ENCODE peak calls at places on chromosomes 16 and 17, in five cellular contexts. C is fibroblast of villous mesenchyme, D is heart right ventricle, J is cardiac fibroblast, V is small intestine. W is an unnamed sample.

GRCh38 chr16:10870137-10870776 is 6.7 kb upstream of the CIITA start:
- DNase-seq in V (no peak), D (no peak), C (no peak), J (no peak), W (no peak)

GRCh38 chr17:36848008-36848902 is 89.0 kb upstream of the LHX1 start:
- DNase-seq in D (no peak), V (no peak), J (no peak), C (no peak), W (peak; percentile 79)

GRCh38 chr17:76727745-76728456 is 1.3 kb downstream of the METTL23 start:
- DNase-seq in J (peak; percentile 35), C (peak; percentile 73), V (peak; percentile 41), D (no peak), W (no peak)

GRCh38 chr16:11291021-11291716 is 10.0 kb upstream of the PRM1 start:
- DNase-seq in C (no peak), D (no peak), V (no peak), J (no peak), W (no peak)

GRCh38 chr17:75535119-75535537 is 9.6 kb downstream of the LLGL2 start:
- DNase-seq in J (no peak), V (peak; percentile 88), D (no peak), C (no peak), W (no peak)

GRCh38 chr17:61065263-61065773 is 334.3 kb upstream of the TBX2 start:
- DNase-seq in C (peak; percentile 65), J (peak; percentile 61), V (peak; percentile 54), D (peak; percentile 11), W (no peak)

GRCh38 chr16:88511911-88512310 is 58.3 kb upstream of the ZC3H18 start:
- DNase-seq in J (no peak), C (no peak), D (no peak), V (no peak), W (no peak)

GRCh38 chr17:83012873-83013778 is 66.3 kb upstream of the METRNL start:
- DNase-seq in D (no peak), J (peak; percentile 37), C (peak; percentile 83), V (no peak), W (peak; percentile 8)

GRCh38 chr16:7400117-7400890 is 67.7 kb downstream of the RBFOX1 start:
- DNase-seq in D (no peak), V (no peak), J (no peak), C (no peak), W (no peak)

GRCh38 chr16:58422809-58423208 is 30.5 kb downstream of the GINS3 start:
- DNase-seq in D (no peak), C (no peak), J (no peak), V (no peak), W (no peak)

GRCh38 chr16:23145186-23145585 is 4.1 kb downstream of the USP31 start:
- DNase-seq in J (no peak), C (no peak), D (no peak), V (no peak), W (peak; percentile 75)

GRCh38 chr17:2393954-2394749 is 6.7 kb downstream of the MNT start:
- DNase-seq in J (no peak), V (no peak), C (no peak), D (no peak), W (no peak)

DNA sequence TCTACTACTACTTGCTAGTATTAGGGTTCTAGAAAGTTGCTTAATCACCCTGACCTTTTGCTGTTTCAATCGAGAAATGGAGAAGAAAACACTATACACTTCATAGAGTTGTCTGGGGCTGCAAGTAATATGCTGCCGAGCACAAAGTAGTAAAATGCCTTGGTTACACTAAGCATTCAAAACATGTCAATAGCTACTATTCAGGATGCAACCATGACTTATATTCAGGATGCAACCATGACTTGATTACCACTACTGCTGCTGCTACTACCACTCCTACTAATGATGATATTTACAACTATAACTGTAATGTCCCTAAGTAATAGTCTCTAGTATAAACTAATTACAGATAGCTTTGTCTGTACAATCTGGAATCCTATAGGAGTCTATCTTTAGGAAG is 35.3 kb downstream of the ADAMTS18 start:
- DNase-seq in V (no peak), C (no peak), D (no peak), J (no peak), W (no peak)
- H3K4me3 ChIP-seq in V (no peak overlapping the region), C (no peak overlapping the region), D (no peak overlapping the region), J (no peak overlapping the region), W (no peak overlapping the region)

DNA sequence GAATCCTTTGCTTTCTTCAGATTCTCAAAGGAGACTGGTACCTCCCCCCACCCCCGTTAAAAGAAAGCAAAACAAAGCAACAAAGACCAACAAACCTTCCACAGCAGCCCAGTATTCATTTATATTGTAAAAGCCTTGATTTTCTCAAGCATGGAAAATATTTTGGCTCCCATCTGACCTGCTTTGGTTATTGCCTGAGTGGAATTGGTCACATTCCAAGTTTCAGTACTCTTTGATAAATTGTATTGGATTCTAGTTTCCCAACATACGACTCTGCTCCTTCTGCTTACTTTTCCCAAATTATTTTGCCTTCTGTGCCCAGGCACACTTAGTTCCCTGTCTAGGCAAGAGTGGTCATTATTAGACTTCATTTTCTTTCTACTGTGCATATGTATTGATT is 1.3 kb downstream of the ABCC11 start:
- DNase-seq in D (no peak), V (no peak), C (peak; percentile 24), J (peak; percentile 47), W (no peak)
- H3K4me3 ChIP-seq in D (no peak overlapping the region), V (no peak overlapping the region), C (peak overlapping the region; percentile 15), J (no peak overlapping the region), W (peak overlapping the region; percentile 90)

DNA sequence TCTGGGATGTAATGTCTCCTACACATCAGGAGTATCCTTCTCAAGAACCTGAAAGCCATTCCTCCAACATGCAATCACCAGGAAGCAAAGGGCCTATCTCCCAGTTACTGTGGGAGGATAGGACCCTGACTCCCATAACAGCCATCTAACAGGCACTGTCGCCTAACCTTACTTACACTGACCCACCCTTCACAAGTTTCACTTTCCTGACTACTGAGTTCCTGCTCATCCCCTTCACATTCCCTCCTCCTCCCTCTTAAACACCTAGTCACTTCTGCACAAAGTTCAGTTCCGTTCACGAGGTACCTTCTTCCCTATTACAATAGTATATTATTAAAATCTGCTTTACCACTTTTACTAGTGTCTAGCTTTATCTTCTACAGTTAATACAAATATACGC is 1.3 kb downstream of the C17orf67 start:
- DNase-seq in V (peak; percentile 76), D (no peak), J (no peak), C (no peak), W (no peak)
- H3K4me3 ChIP-seq in V (no peak overlapping the region), D (peak overlapping the region; percentile 66), J (peak overlapping the region; percentile 81), C (peak overlapping the region; percentile 67), W (peak overlapping the region; percentile 70)

GRCh38 chr17:32488604-32489180 is 1.9 kb downstream of the CDK5R1 start:
- DNase-seq in D (no peak), C (no peak), V (no peak), J (no peak), W (no peak)
- H3K4me3 ChIP-seq in D (no peak overlapping the region), C (no peak overlapping the region), V (no peak overlapping the region), J (no peak overlapping the region), W (peak overlapping the region; percentile 54)

GRCh38 chr17:79027925-79028491 is 4.0 kb downstream of the C1QTNF1 start:
- DNase-seq in J (peak; percentile 93), V (no peak), C (peak; percentile 67), D (no peak), W (no peak)
- H3K4me3 ChIP-seq in J (no peak overlapping the region), V (no peak overlapping the region), C (peak overlapping the region; percentile 35), D (peak overlapping the region; percentile 78), W (no peak overlapping the region)

DNA sequence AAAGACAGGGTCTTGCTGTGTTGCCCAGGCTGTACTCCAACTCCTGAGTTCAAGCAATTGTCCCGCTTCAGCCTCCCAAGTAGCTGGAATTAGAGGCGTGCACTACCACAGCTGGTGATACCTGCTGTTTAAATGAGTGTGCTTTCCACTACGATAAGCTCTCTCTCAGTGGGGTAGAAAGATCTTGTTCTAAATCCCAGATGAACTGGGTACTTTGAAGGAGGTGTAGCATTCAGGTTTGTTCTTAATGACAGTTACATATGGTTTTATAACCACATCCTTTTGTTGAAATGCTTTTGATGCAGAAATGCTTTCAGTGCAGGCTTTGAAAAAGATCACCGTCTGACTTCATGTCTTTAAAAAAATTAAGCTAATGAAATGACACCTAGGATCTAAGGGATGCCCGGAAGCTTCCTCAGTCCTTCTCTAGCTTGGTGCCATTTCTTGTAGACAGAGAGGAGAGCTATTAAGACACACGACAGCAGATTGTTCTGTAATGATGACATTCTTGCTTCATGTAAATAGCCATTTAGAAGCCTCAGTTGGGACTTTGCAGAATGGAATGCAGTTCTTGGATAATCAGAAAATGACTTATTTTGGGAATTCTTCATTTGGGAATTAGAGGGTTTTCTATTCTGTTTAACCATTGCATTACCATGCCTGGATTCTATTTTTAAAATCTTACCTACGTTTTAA is 19.5 kb downstream of the PMM2 start:
- DNase-seq in V (no peak), C (no peak), D (no peak), J (no peak), W (no peak)
- H3K4me3 ChIP-seq in V (no peak overlapping the region), C (no peak overlapping the region), D (no peak overlapping the region), J (no peak overlapping the region), W (no peak overlapping the region)

GRCh38 chr16:27317320-27317719 is 3.5 kb downstream of the IL4R start:
- DNase-seq in J (no peak), V (no peak), D (no peak), C (no peak), W (peak; percentile 95)
- H3K4me3 ChIP-seq in J (no peak overlapping the region), V (no peak overlapping the region), D (no peak overlapping the region), C (no peak overlapping the region), W (peak overlapping the region; percentile 23)

DNA sequence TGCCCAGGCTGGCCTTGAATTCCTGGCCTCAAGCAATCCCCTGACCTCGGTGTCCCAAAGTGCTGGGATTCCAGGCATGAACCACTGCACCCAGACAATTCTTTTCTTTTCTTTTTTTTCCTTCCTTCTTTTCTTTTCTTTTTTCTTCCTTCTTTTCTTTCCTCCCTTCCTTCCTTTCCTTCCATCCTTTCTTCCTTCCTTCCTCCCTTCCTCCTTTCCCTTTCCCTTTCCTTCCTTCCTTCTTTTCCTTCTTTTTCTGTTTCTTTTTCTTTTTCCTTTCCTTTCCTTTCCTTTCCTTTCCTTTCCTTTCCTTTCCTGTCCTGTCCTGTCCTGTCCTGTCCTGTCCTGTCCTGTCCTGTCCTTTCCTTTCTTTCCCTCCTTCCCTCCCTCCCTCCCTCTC is 44.6 kb downstream of the PLCG2 start:
- DNase-seq in C (no peak), D (no peak), J (no peak), V (no peak), W (no peak)
- H3K4me3 ChIP-seq in C (no peak overlapping the region), D (no peak overlapping the region), J (no peak overlapping the region), V (no peak overlapping the region), W (no peak overlapping the region)

GRCh38 chr16:252366-253337 is 18.0 kb downstream of the FAM234A start:
- DNase-seq in J (peak; percentile 30), D (no peak), C (peak; percentile 42), V (peak; percentile 95), W (no peak)

GRCh38 chr16:254461-254860 is 19.8 kb downstream of the FAM234A start:
- DNase-seq in C (no peak), J (no peak), D (no peak), V (no peak), W (no peak)

GRCh38 chr16:255183-255582 is 20.6 kb downstream of the RGS11 start:
- DNase-seq in C (no peak), V (no peak), J (no peak), D (no peak), W (no peak)

GRCh38 chr16:249431-249830 is 14.8 kb downstream of the FAM234A start:
- DNase-seq in C (no peak), V (no peak), J (no peak), D (no peak), W (no peak)

GRCh38 chr16:253833-254232 is 19.2 kb downstream of the FAM234A start:
- DNase-seq in V (peak; percentile 83), D (no peak), J (no peak), C (no peak), W (no peak)
- H3K4me3 ChIP-seq in V (no peak overlapping the region), D (no peak overlapping the region), J (no peak overlapping the region), C (no peak overlapping the region), W (no peak overlapping the region)